ENCODE peak calls at places on chromosome 17, in seven cellular contexts. E is cardiac muscle cell, P is tibial nerve, X is heart left ventricle, G is neural progenitor cell, H is PC-9, N is kidney. U is an unnamed sample. For H3K36me3 and H3K4me1, the result is how much of the 10 kb centered on the place peaks cover.

GRCh38 chr17:13597723-13598347 is 3.9 kb downstream of the HS3ST3A1 start:
- DNase-seq in N (no peak), P (peak), X (peak), G (peak), E (peak), H (peak), U (no peak)

GRCh38 chr17:6244796-6245195 is 174.6 kb downstream of the WSCD1 start:
- DNase-seq in P (no peak), E (no peak), X (no peak), N (no peak), H (no peak), G (no peak), U (no peak)

GRCh38 chr17:75839942-75840778 is 4.0 kb downstream of the UNC13D start:
- DNase-seq in N (no peak), E (no peak), X (no peak), P (no peak), H (no peak), G (no peak), U (no peak)

GRCh38 chr17:45006927-45007461 is 38.9 kb upstream of the C1QL1 start:
- DNase-seq in N (no peak), P (no peak), E (no peak), X (no peak), H (no peak), G (peak), U (no peak)

GRCh38 chr17:46772013-46772878 is 46.2 kb downstream of the WNT3 start:
- DNase-seq in N (peak), P (no peak), G (peak), H (peak), E (peak), X (peak), U (peak)

GRCh38 chr17:30273373-30273772 is 18.4 kb downstream of the BLMH start:
- DNase-seq in P (no peak), E (no peak), N (no peak), G (no peak), H (no peak), X (no peak), U (no peak)

GRCh38 chr17:71438631-71439146 is 682.1 kb upstream of the SOX9 start:
- DNase-seq in G (no peak), N (no peak), E (peak), P (no peak), H (peak), X (no peak), U (no peak)

GRCh38 chr17:42979511-42980273 is at the start of gene PTGES3L:
- DNase-seq in G (peak), P (no peak), N (no peak), X (peak), H (peak), E (peak), U (no peak)

GRCh38 chr17:58308173-58308984 is 20.2 kb downstream of the TSPOAP1 start:
- DNase-seq in P (no peak), X (no peak), H (no peak), E (peak), N (peak), G (peak), U (no peak)

GRCh38 chr17:71765437-71765836 is 355.4 kb upstream of the SOX9 start:
- DNase-seq in G (no peak), N (no peak), P (no peak), E (no peak), H (no peak), X (no peak), U (no peak)

GRCh38 chr17:55567240-55568216 is 56.3 kb upstream of the SMIM36 start:
- DNase-seq in H (no peak), E (peak), P (peak), N (no peak), G (no peak), X (peak), U (no peak)

GRCh38 chr17:68462381-68463210 is 5.3 kb upstream of the WIPI1 start:
- DNase-seq in X (peak), N (no peak), P (peak), E (peak), H (peak), G (peak), U (peak)

GRCh38 chr17:46717999-46718398 is 100.5 kb downstream of the WNT3 start:
- DNase-seq in E (no peak), G (no peak), N (no peak), P (no peak), X (no peak), H (no peak), U (no peak)

GRCh38 chr17:43814026-43814425 is 18.9 kb downstream of the MPP3 start:
- DNase-seq in N (no peak), H (no peak), E (no peak), X (no peak), G (no peak), P (no peak), U (no peak)

GRCh38 chr17:43846221-43846712 is 709 bp upstream of the CD300LG start:
- DNase-seq in N (peak), G (peak), P (peak), H (peak), E (peak), X (peak), U (peak)

GRCh38 chr17:76646712-76647111 is 3.2 kb upstream of the ST6GALNAC1 start:
- DNase-seq in N (no peak), H (no peak), X (no peak), E (no peak), G (no peak), P (no peak), U (no peak)

GRCh38 chr17:33299115-33299514 is 6.0 kb upstream of the ASIC2 start:
- DNase-seq in P (no peak), G (no peak), N (no peak), E (no peak), X (no peak), H (no peak), U (no peak)

GRCh38 chr17:28682655-28683054 is 20.6 kb downstream of the SUPT6H start:
- DNase-seq in E (no peak), H (no peak), P (no peak), X (no peak), N (peak), G (no peak), U (no peak)

GRCh38 chr17:17675416-17675815 is 5.8 kb upstream of the RAI1 start:
- DNase-seq in H (no peak), P (no peak), X (no peak), E (no peak), N (no peak), G (no peak), U (no peak)

GRCh38 chr17:46071796-46072195 is 72.7 kb downstream of the STH start:
- DNase-seq in H (no peak), E (no peak), X (no peak), P (no peak), N (no peak), G (peak), U (no peak)

GRCh38 chr17:55772086-55772485 is 21.2 kb downstream of the PCTP start:
- DNase-seq in N (no peak), E (no peak), G (no peak), H (no peak), X (no peak), P (no peak), U (no peak)

GRCh38 chr17:78677303-78678219 is 100.4 kb upstream of the DNAH17 start:
- DNase-seq in P (no peak), E (no peak), X (no peak), N (no peak), G (no peak), H (no peak), U (no peak)
- H3K36me3 ChIP-seq in P (under half), E (under half), X (under half), N (under half), G (under half), H (under half), U (under half)

DNA sequence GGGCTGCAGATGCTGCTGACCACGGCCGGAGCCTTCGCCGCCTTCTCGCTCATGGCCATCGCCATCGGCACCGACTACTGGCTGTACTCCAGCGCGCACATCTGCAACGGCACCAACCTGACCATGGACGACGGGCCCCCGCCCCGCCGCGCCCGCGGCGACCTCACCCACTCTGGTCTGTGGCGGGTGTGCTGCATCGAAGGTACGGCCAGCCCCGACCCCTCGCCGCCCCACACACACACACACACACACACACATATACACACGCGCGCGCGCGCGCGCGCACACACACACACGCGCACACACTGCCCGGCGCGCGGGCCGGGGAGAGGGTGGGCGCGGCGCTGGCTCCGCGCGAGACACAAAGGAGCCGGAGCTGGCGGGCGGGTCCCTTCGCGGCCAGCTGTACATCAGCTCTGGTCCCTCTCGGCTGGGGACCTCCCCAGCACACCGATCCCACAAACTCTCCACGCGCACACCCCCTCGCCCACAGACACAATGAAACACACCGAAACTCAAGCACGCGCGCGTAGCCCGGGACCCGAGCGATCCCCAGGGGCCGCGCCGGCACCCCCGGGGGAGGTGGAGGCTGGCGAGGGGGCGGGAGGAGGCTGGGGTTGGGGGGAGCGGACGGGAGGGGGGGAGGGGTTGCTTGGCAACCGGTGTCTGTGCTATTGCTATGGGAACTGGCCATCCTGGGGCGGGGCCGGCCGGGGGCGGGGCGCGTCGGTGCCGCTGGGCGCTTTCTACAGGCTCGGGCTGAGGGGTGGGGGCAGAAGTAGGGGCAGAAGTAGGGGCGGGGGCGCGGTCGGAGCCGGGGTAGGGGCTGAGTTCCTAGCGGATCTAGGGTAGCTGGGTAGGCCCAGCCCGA is 658 bp downstream of the CACNG4 start:
- DNase-seq in G (peak), P (no peak), E (peak), N (no peak), H (peak), X (no peak), U (no peak)
- H3K27ac ChIP-seq in G (no peak), P (no peak), E (no peak), N (no peak), H (no peak), X (no peak), U (no peak)

GRCh38 chr17:80060629-80061028 is 24.2 kb downstream of the CCDC40 start:
- DNase-seq in N (peak), P (no peak), G (no peak), H (no peak), X (no peak), E (no peak), U (no peak)

GRCh38 chr17:80058311-80058955 is 22.0 kb downstream of the CCDC40 start:
- DNase-seq in G (no peak), P (no peak), E (no peak), N (peak), H (no peak), X (no peak), U (no peak)

GRCh38 chr17:80063815-80064585 is 27.6 kb downstream of the CCDC40 start:
- DNase-seq in X (peak), P (no peak), E (no peak), N (peak), G (no peak), H (peak), U (no peak)

GRCh38 chr17:80064696-80065095 is 28.3 kb downstream of the CCDC40 start:
- DNase-seq in H (no peak), N (peak), P (no peak), X (no peak), G (no peak), E (no peak), U (no peak)

GRCh38 chr17:80061421-80061820 is 25.0 kb downstream of the CCDC40 start:
- DNase-seq in G (no peak), N (peak), P (no peak), X (no peak), E (no peak), H (no peak), U (no peak)
- H3K4me1 ChIP-seq in G (under half), N (under half), P (under half), X (under half), E (under half), H (under half), U (under half)

GRCh38 chr17:8204761-8205555 is 5.4 kb downstream of the AURKB start:
- DNase-seq in P (no peak), N (peak), E (no peak), G (no peak), X (no peak), H (no peak), U (no peak)
- H3K36me3 ChIP-seq in P (under half), N (under half), E (under half), G (under half), X (under half), H (under half), U (under half)

DNA sequence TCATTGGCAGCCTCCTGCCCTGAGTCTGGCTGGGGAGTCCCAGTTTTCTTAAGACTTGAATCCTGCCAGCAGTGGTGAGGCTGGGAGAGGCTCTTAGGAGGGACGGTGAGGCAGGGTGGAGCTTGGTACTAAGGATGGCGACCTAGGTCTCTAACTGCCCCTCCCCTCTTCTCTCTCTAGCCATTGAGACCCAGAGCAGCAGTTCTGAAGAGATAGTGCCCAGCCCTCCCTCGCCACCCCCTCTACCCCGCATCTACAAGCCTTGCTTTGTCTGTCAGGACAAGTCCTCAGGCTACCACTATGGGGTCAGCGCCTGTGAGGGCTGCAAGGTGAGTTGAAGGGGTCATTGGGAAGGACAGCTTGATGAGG is 16.4 kb downstream of the GJD3 start:
- DNase-seq in G (no peak), X (no peak), P (no peak), N (no peak), H (no peak), E (no peak), U (no peak)
- H3K27ac ChIP-seq in G (no peak), X (peak), P (peak), N (peak), H (no peak), E (no peak), U (no peak)

GRCh38 chr17:7580631-7581554 is 1.5 kb downstream of the CD68 start:
- DNase-seq in E (no peak), G (no peak), X (peak), H (no peak), P (no peak), N (peak), U (no peak)

GRCh38 chr17:7579839-7580630 is 597 bp downstream of the CD68 start:
- DNase-seq in G (no peak), X (peak), H (no peak), E (no peak), P (peak), N (peak), U (no peak)

GRCh38 chr17:7576432-7576937 is 3.0 kb upstream of the CD68 start:
- DNase-seq in X (no peak), H (no peak), G (no peak), P (no peak), E (no peak), N (peak), U (no peak)

GRCh38 chr17:7577327-7578199 is 1.9 kb upstream of the CD68 start:
- DNase-seq in P (no peak), N (peak), E (no peak), H (no peak), G (no peak), X (no peak), U (no peak)

GRCh38 chr17:7579001-7579838 is at the start of gene CD68:
- DNase-seq in E (peak), X (peak), G (no peak), P (peak), N (peak), H (peak), U (no peak)
- H3K4me1 ChIP-seq in E (under half), X (under half), G (under half), P (half or more), N (under half), H (half or more), U (under half)

GRCh38 chr17:746783-747629 is 5.1 kb downstream of the GEMIN4 start:
- DNase-seq in N (peak), X (no peak), P (no peak), G (no peak), E (no peak), H (no peak), U (no peak)
- H3K36me3 ChIP-seq in N (under half), X (under half), P (under half), G (under half), E (under half), H (under half), U (under half)

GRCh38 chr17:31608659-31609254 is 217.3 kb downstream of the RAB11FIP4 start:
- DNase-seq in H (no peak), E (no peak), X (no peak), G (no peak), P (no peak), N (no peak), U (no peak)

GRCh38 chr17:31604936-31605335 is 213.5 kb downstream of the RAB11FIP4 start:
- DNase-seq in G (no peak), N (no peak), H (no peak), P (no peak), X (no peak), E (no peak), U (no peak)

GRCh38 chr17:31609331-31609730 is 217.9 kb downstream of the RAB11FIP4 start:
- DNase-seq in G (no peak), H (no peak), P (no peak), X (no peak), N (no peak), E (peak), U (no peak)

GRCh38 chr17:31605761-31606160 is 214.3 kb downstream of the RAB11FIP4 start:
- DNase-seq in X (no peak), H (no peak), N (no peak), P (no peak), E (no peak), G (no peak), U (no peak)

DNA sequence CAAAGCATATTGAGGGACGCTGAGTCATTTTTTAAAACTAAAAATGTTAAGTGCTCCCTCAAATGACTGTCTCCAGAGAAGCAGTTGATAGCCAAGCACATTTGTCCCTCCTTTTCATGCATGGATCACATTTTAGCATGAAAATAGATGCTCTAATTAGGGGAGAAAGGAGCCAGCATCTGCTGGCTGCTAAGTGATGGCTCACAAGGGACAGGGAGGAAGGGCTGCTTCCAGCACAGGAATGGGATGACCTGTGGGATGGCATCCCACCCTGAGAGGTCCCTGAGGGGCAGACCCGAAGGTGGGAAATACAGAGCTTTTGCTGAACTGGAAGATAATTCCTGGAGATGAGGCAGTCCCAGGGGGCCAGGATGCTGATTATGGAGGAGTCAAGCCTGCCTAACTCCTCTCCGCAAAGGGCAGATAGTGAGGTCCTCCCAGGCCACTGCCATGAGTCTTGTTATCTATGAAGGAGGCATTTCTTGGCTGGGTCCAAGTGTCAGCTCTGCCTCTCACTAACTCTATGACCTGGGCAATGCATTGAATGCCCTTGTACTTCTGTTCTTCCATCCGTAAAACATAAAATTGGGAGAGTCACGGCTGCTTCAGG is 218.9 kb downstream of the RAB11FIP4 start:
- DNase-seq in G (no peak), X (no peak), E (no peak), P (no peak), N (no peak), H (no peak), U (no peak)
- H3K27ac ChIP-seq in G (no peak), X (no peak), E (no peak), P (no peak), N (no peak), H (no peak), U (no peak)